ENCODE peak calls at places on chromosomes 2 and 18, in five cellular contexts. C is body of pancreas; A is CD8-positive, alpha-beta T cell; B is right cardiac atrium; Y is astrocyte. X is an unnamed sample. For H3K4me1 and H3K27me3, the result is how much of the 10 kb centered on the place peaks cover.

GRCh38 chr2:167489307-167489706 is 601.0 kb downstream of the XIRP2 start:
- DNase-seq in B (no peak), Y (no peak), C (no peak), A (no peak), X (no peak)

GRCh38 chr2:201235865-201236811 is 24.2 kb upstream of the CASP8 start:
- DNase-seq in Y (peak), A (peak), B (peak), C (peak), X (peak)

GRCh38 chr2:12513339-12513738 is 203.4 kb upstream of the TRIB2 start:
- DNase-seq in Y (no peak), A (no peak), B (no peak), C (no peak), X (no peak)

GRCh38 chr2:108612514-108613183 is 78.4 kb downstream of the LIMS1 start:
- DNase-seq in C (no peak), Y (no peak), B (no peak), A (no peak), X (no peak)

GRCh38 chr2:45771251-45771650 is 119.8 kb downstream of the PRKCE start:
- DNase-seq in C (peak), Y (peak), B (peak), A (no peak), X (no peak)

GRCh38 chr18:58438161-58438983 is 190.5 kb downstream of the ALPK2 start:
- DNase-seq in B (no peak), Y (peak), C (no peak), A (no peak), X (no peak)

GRCh38 chr18:22848618-22849017 is 84.5 kb upstream of the RBBP8 start:
- DNase-seq in C (peak), B (no peak), A (no peak), Y (peak), X (no peak)

GRCh38 chr2:67304300-67304890 is 92.7 kb upstream of the ETAA1 start:
- DNase-seq in A (no peak), C (no peak), Y (no peak), B (no peak), X (no peak)

GRCh38 chr2:223464071-223464470 is 138.1 kb downstream of the SCG2 start:
- DNase-seq in Y (peak), B (no peak), A (no peak), C (no peak), X (no peak)

GRCh38 chr2:144508162-144508765 is 11.7 kb downstream of the ZEB2 start:
- DNase-seq in C (no peak), Y (no peak), A (no peak), B (no peak), X (no peak)
- H3K4me3 ChIP-seq in C (no peak), Y (no peak), A (no peak), B (peak), X (no peak)

GRCh38 chr2:62216113-62216512 is 20.2 kb downstream of the B3GNT2 start:
- DNase-seq in A (no peak), Y (no peak), B (no peak), C (no peak), X (no peak)
- H3K4me1 ChIP-seq in A (half or more), Y (under half), B (under half), C (half or more), X (under half)

GRCh38 chr2:99442837-99443236 is 47.0 kb downstream of the REV1 start:
- DNase-seq in C (no peak), Y (no peak), B (no peak), A (no peak), X (no peak)
- H3K27me3 ChIP-seq in C (under half), Y (under half), B (under half), A (under half), X (under half)

GRCh38 chr2:169046440-169047151 is 15.5 kb upstream of the ABCB11 start:
- DNase-seq in Y (no peak), C (no peak), B (no peak), A (no peak), X (no peak)
- H3K4me3 ChIP-seq in Y (no peak), C (no peak), B (no peak), A (no peak), X (no peak)

GRCh38 chr2:205769879-205770278 is 87.6 kb downstream of the NRP2 start:
- DNase-seq in Y (peak), B (no peak), C (no peak), A (no peak), X (no peak)

GRCh38 chr2:205770557-205770956 is 88.3 kb downstream of the NRP2 start:
- DNase-seq in B (no peak), Y (no peak), A (no peak), C (no peak), X (no peak)

GRCh38 chr2:205768341-205768740 is 86.0 kb downstream of the NRP2 start:
- DNase-seq in Y (no peak), C (no peak), B (no peak), A (no peak), X (no peak)

GRCh38 chr2:205768815-205769493 is 86.7 kb downstream of the NRP2 start:
- DNase-seq in C (no peak), A (no peak), B (no peak), Y (peak), X (no peak)

DNA sequence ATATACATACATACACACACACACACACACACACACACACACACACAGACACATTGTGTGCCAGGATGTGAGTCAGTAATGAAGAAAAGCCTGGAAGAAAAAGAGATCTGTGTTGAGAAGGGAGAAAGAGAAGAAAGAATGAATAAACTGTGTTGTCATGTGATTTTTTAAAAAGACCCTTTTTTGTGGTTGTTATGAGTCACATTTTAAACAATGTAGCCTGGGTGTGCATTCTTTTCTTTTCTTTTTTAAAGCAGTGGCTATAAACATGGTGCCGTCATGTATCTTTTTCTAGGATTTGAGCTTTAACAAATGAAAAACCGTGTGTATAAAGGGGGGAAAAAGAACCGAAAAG is 87.2 kb downstream of the NRP2 start:
- DNase-seq in A (no peak), C (no peak), B (no peak), Y (peak), X (peak)
- H3K4me1 ChIP-seq in A (under half), C (under half), B (under half), Y (under half), X (under half)

GRCh38 chr2:119473621-119474370 is 42.1 kb downstream of the TMEM37 start:
- DNase-seq in B (no peak), A (no peak), C (no peak), Y (no peak), X (no peak)

GRCh38 chr2:119476301-119477117 is 44.9 kb downstream of the TMEM37 start:
- DNase-seq in C (peak), Y (peak), B (peak), A (peak), X (peak)

GRCh38 chr2:119474371-119475224 is 42.9 kb downstream of the TMEM37 start:
- DNase-seq in B (no peak), A (no peak), C (no peak), Y (no peak), X (no peak)

GRCh38 chr2:119475225-119475856 is 43.7 kb downstream of the TMEM37 start:
- DNase-seq in Y (no peak), B (peak), C (no peak), A (no peak), X (no peak)

DNA sequence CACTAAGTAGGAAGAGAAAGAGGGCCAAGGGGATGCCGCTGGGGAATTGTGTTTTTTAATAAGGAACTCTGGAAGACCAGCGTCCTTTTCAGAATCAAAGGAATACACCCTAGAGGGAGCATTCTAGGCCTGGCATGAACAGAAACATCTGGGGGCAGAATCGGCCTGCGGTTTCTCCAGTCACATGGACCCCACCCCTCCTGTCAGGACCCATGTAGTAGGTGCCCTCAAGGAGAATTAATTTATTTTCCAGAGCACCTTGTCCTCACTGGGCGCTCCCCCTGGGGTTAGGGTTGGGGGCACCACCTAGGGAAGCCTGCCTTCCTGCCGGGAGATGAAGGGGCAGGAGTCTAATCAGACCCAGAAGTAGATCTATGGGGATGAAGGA is 44.2 kb downstream of the TMEM37 start:
- DNase-seq in Y (no peak), A (no peak), C (no peak), B (no peak), X (no peak)
- H3K27me3 ChIP-seq in Y (under half), A (under half), C (under half), B (under half), X (under half)

X was measured in HAP-1.